ENCODE peak calls at places on chromosomes 5 and 9, in eight cellular contexts. One of them, this sample, is unnamed.

GRCh38 chr9:130845901-130846381 is 10.9 kb downstream of the ABL1 start:
- DNase-seq in heart left ventricle: no peak
- DNase-seq in pancreas: no peak
- DNase-seq in CD4-positive, alpha-beta memory T cell: no peak
- DNase-seq in upper lobe of right lung: no peak
- DNase-seq in small intestine: no peak
- DNase-seq in upper lobe of left lung: no peak
- DNase-seq in mammary epithelial cell: no peak
- DNase-seq in this sample: no peak

GRCh38 chr9:373759-374206 is 159.1 kb downstream of the DOCK8 start:
- DNase-seq in heart left ventricle: no peak
- DNase-seq in pancreas: no peak
- DNase-seq in CD4-positive, alpha-beta memory T cell: no peak
- DNase-seq in upper lobe of right lung: no peak
- DNase-seq in small intestine: no peak
- DNase-seq in upper lobe of left lung: no peak
- DNase-seq in mammary epithelial cell: no peak
- DNase-seq in this sample: no peak

GRCh38 chr9:76699966-76700365 is 64.3 kb upstream of the PCA3 start:
- DNase-seq in heart left ventricle: no peak
- DNase-seq in pancreas: no peak
- DNase-seq in CD4-positive, alpha-beta memory T cell: no peak
- DNase-seq in upper lobe of right lung: no peak
- DNase-seq in small intestine: no peak
- DNase-seq in upper lobe of left lung: no peak
- DNase-seq in mammary epithelial cell: no peak
- DNase-seq in this sample: no peak

GRCh38 chr5:169656125-169656990 is 19.3 kb downstream of the DOCK2 start:
- DNase-seq in heart left ventricle: peak; percentile 55
- DNase-seq in pancreas: no peak
- DNase-seq in CD4-positive, alpha-beta memory T cell: no peak
- DNase-seq in upper lobe of right lung: no peak
- DNase-seq in small intestine: no peak
- DNase-seq in upper lobe of left lung: no peak
- DNase-seq in mammary epithelial cell: no peak
- DNase-seq in this sample: no peak

GRCh38 chr5:179484761-179485160 is 65.6 kb upstream of the RUFY1 start:
- DNase-seq in heart left ventricle: no peak
- DNase-seq in pancreas: no peak
- DNase-seq in CD4-positive, alpha-beta memory T cell: no peak
- DNase-seq in upper lobe of right lung: no peak
- DNase-seq in small intestine: no peak
- DNase-seq in upper lobe of left lung: no peak
- DNase-seq in mammary epithelial cell: no peak
- DNase-seq in this sample: no peak

GRCh38 chr9:31034311-31034710 is 1350.1 kb upstream of the ACO1 start:
- DNase-seq in heart left ventricle: no peak
- DNase-seq in pancreas: peak; percentile 40
- DNase-seq in CD4-positive, alpha-beta memory T cell: no peak
- DNase-seq in upper lobe of right lung: no peak
- DNase-seq in small intestine: no peak
- DNase-seq in upper lobe of left lung: no peak
- DNase-seq in mammary epithelial cell: no peak
- DNase-seq in this sample: no peak

GRCh38 chr9:5949103-5949699 is 58.5 kb downstream of the MLANA start:
- DNase-seq in heart left ventricle: no peak
- DNase-seq in pancreas: no peak
- DNase-seq in CD4-positive, alpha-beta memory T cell: peak; percentile 38
- DNase-seq in upper lobe of right lung: no peak
- DNase-seq in small intestine: peak; percentile 41
- DNase-seq in upper lobe of left lung: no peak
- DNase-seq in mammary epithelial cell: peak; percentile 21
- DNase-seq in this sample: no peak

GRCh38 chr5:25444697-25445096 is 799.9 kb upstream of the CDH10 start:
- DNase-seq in heart left ventricle: no peak
- DNase-seq in pancreas: no peak
- DNase-seq in CD4-positive, alpha-beta memory T cell: no peak
- DNase-seq in upper lobe of right lung: no peak
- DNase-seq in small intestine: no peak
- DNase-seq in upper lobe of left lung: no peak
- DNase-seq in mammary epithelial cell: no peak
- DNase-seq in this sample: no peak

GRCh38 chr5:80667384-80667783 is 12.6 kb upstream of the DHFR start:
- DNase-seq in heart left ventricle: no peak
- DNase-seq in pancreas: no peak
- DNase-seq in CD4-positive, alpha-beta memory T cell: no peak
- DNase-seq in upper lobe of right lung: no peak
- DNase-seq in small intestine: no peak
- DNase-seq in upper lobe of left lung: no peak
- DNase-seq in mammary epithelial cell: no peak
- DNase-seq in this sample: no peak

GRCh38 chr5:80656425-80656824 is 1.6 kb upstream of the DHFR start:
- DNase-seq in heart left ventricle: no peak
- DNase-seq in pancreas: no peak
- DNase-seq in CD4-positive, alpha-beta memory T cell: no peak
- DNase-seq in upper lobe of right lung: no peak
- DNase-seq in small intestine: no peak
- DNase-seq in upper lobe of left lung: no peak
- DNase-seq in mammary epithelial cell: no peak
- DNase-seq in this sample: no peak

GRCh38 chr5:80659111-80659510 is 4.3 kb upstream of the DHFR start:
- DNase-seq in heart left ventricle: no peak
- DNase-seq in pancreas: no peak
- DNase-seq in CD4-positive, alpha-beta memory T cell: no peak
- DNase-seq in upper lobe of right lung: no peak
- DNase-seq in small intestine: no peak
- DNase-seq in upper lobe of left lung: no peak
- DNase-seq in mammary epithelial cell: peak; percentile 25
- DNase-seq in this sample: no peak

GRCh38 chr5:80665057-80665456 is 10.3 kb upstream of the DHFR start:
- DNase-seq in heart left ventricle: no peak
- DNase-seq in pancreas: no peak
- DNase-seq in CD4-positive, alpha-beta memory T cell: no peak
- DNase-seq in upper lobe of right lung: no peak
- DNase-seq in small intestine: no peak
- DNase-seq in upper lobe of left lung: no peak
- DNase-seq in mammary epithelial cell: no peak
- DNase-seq in this sample: no peak

GRCh38 chr5:80662108-80662507 is 7.3 kb upstream of the DHFR start:
- DNase-seq in heart left ventricle: no peak
- DNase-seq in pancreas: no peak
- DNase-seq in CD4-positive, alpha-beta memory T cell: no peak
- DNase-seq in upper lobe of right lung: no peak
- DNase-seq in small intestine: no peak
- DNase-seq in upper lobe of left lung: no peak
- DNase-seq in mammary epithelial cell: peak; percentile 35
- DNase-seq in this sample: no peak
- H3K36me3 ChIP-seq in heart left ventricle: peaks cover 94% of the 10 kb centered on the region
- H3K36me3 ChIP-seq in pancreas: peaks cover 8% of the 10 kb centered on the region
- H3K36me3 ChIP-seq in CD4-positive, alpha-beta memory T cell: peaks cover 24% of the 10 kb centered on the region
- H3K36me3 ChIP-seq in upper lobe of right lung: peaks cover 68% of the 10 kb centered on the region
- H3K36me3 ChIP-seq in small intestine: peaks cover 9% of the 10 kb centered on the region
- H3K36me3 ChIP-seq in upper lobe of left lung: peaks cover 75% of the 10 kb centered on the region
- H3K36me3 ChIP-seq in mammary epithelial cell: peaks cover 25% of the 10 kb centered on the region
- H3K36me3 ChIP-seq in this sample: peaks cover 31% of the 10 kb centered on the region

GRCh38 chr9:133934512-133935221 is 57.5 kb downstream of the VAV2 start:
- DNase-seq in heart left ventricle: peak; percentile 74
- DNase-seq in pancreas: no peak
- DNase-seq in CD4-positive, alpha-beta memory T cell: no peak
- DNase-seq in upper lobe of right lung: no peak
- DNase-seq in small intestine: no peak
- DNase-seq in upper lobe of left lung: no peak
- DNase-seq in mammary epithelial cell: no peak
- DNase-seq in this sample: peak; percentile 35
- H3K27ac ChIP-seq in heart left ventricle: peak overlapping the region; percentile 65
- H3K27ac ChIP-seq in pancreas: no peak overlapping the region
- H3K27ac ChIP-seq in CD4-positive, alpha-beta memory T cell: no peak overlapping the region
- H3K27ac ChIP-seq in upper lobe of right lung: peak overlapping the region; percentile 36
- H3K27ac ChIP-seq in small intestine: peak overlapping the region; percentile 88
- H3K27ac ChIP-seq in upper lobe of left lung: peak overlapping the region; percentile 30
- H3K27ac ChIP-seq in mammary epithelial cell: no peak overlapping the region
- H3K27ac ChIP-seq in this sample: peak overlapping the region; percentile 57

GRCh38 chr5:157225463-157226422 is 40.2 kb upstream of the CYFIP2 start:
- DNase-seq in heart left ventricle: no peak
- DNase-seq in pancreas: no peak
- DNase-seq in CD4-positive, alpha-beta memory T cell: no peak
- DNase-seq in upper lobe of right lung: no peak
- DNase-seq in small intestine: no peak
- DNase-seq in upper lobe of left lung: no peak
- DNase-seq in mammary epithelial cell: no peak
- DNase-seq in this sample: no peak

GRCh38 chr5:157219491-157220271 is 39.0 kb downstream of the ITK start:
- DNase-seq in heart left ventricle: no peak
- DNase-seq in pancreas: no peak
- DNase-seq in CD4-positive, alpha-beta memory T cell: no peak
- DNase-seq in upper lobe of right lung: no peak
- DNase-seq in small intestine: no peak
- DNase-seq in upper lobe of left lung: no peak
- DNase-seq in mammary epithelial cell: no peak
- DNase-seq in this sample: no peak

GRCh38 chr5:157217289-157218024 is 36.8 kb downstream of the ITK start:
- DNase-seq in heart left ventricle: no peak
- DNase-seq in pancreas: no peak
- DNase-seq in CD4-positive, alpha-beta memory T cell: no peak
- DNase-seq in upper lobe of right lung: no peak
- DNase-seq in small intestine: no peak
- DNase-seq in upper lobe of left lung: no peak
- DNase-seq in mammary epithelial cell: no peak
- DNase-seq in this sample: no peak

GRCh38 chr5:157222506-157223230 is 42.0 kb downstream of the ITK start:
- DNase-seq in heart left ventricle: no peak
- DNase-seq in pancreas: no peak
- DNase-seq in CD4-positive, alpha-beta memory T cell: peak; percentile 62
- DNase-seq in upper lobe of right lung: no peak
- DNase-seq in small intestine: no peak
- DNase-seq in upper lobe of left lung: no peak
- DNase-seq in mammary epithelial cell: peak; percentile 15
- DNase-seq in this sample: no peak
- H3K36me3 ChIP-seq in heart left ventricle: no peaks in the 10 kb centered on the region
- H3K36me3 ChIP-seq in pancreas: no peaks in the 10 kb centered on the region
- H3K36me3 ChIP-seq in CD4-positive, alpha-beta memory T cell: peaks cover 61% of the 10 kb centered on the region
- H3K36me3 ChIP-seq in upper lobe of right lung: no peaks in the 10 kb centered on the region
- H3K36me3 ChIP-seq in small intestine: no peaks in the 10 kb centered on the region
- H3K36me3 ChIP-seq in upper lobe of left lung: no peaks in the 10 kb centered on the region
- H3K36me3 ChIP-seq in mammary epithelial cell: no peaks in the 10 kb centered on the region
- H3K36me3 ChIP-seq in this sample: no peaks in the 10 kb centered on the region

GRCh38 chr5:189486-189885 is 1.8 kb upstream of the LRRC14B start:
- DNase-seq in heart left ventricle: no peak
- DNase-seq in pancreas: no peak
- DNase-seq in CD4-positive, alpha-beta memory T cell: no peak
- DNase-seq in upper lobe of right lung: no peak
- DNase-seq in small intestine: no peak
- DNase-seq in upper lobe of left lung: no peak
- DNase-seq in mammary epithelial cell: no peak
- DNase-seq in this sample: no peak
- H3K27ac ChIP-seq in heart left ventricle: peak overlapping the region; percentile 96
- H3K27ac ChIP-seq in pancreas: no peak overlapping the region
- H3K27ac ChIP-seq in CD4-positive, alpha-beta memory T cell: no peak overlapping the region
- H3K27ac ChIP-seq in upper lobe of right lung: no peak overlapping the region
- H3K27ac ChIP-seq in small intestine: no peak overlapping the region
- H3K27ac ChIP-seq in upper lobe of left lung: no peak overlapping the region
- H3K27ac ChIP-seq in mammary epithelial cell: no peak overlapping the region
- H3K27ac ChIP-seq in this sample: no peak overlapping the region

GRCh38 chr9:6986416-6986815 is 228.6 kb downstream of the KDM4C start:
- DNase-seq in heart left ventricle: no peak
- DNase-seq in pancreas: no peak
- DNase-seq in CD4-positive, alpha-beta memory T cell: no peak
- DNase-seq in upper lobe of right lung: no peak
- DNase-seq in small intestine: no peak
- DNase-seq in upper lobe of left lung: no peak
- DNase-seq in mammary epithelial cell: no peak
- DNase-seq in this sample: no peak

GRCh38 chr9:6987381-6987780 is 229.6 kb downstream of the KDM4C start:
- DNase-seq in heart left ventricle: no peak
- DNase-seq in pancreas: no peak
- DNase-seq in CD4-positive, alpha-beta memory T cell: no peak
- DNase-seq in upper lobe of right lung: no peak
- DNase-seq in small intestine: no peak
- DNase-seq in upper lobe of left lung: no peak
- DNase-seq in mammary epithelial cell: no peak
- DNase-seq in this sample: no peak

GRCh38 chr9:6984941-6985578 is 227.3 kb downstream of the KDM4C start:
- DNase-seq in heart left ventricle: no peak
- DNase-seq in pancreas: no peak
- DNase-seq in CD4-positive, alpha-beta memory T cell: no peak
- DNase-seq in upper lobe of right lung: no peak
- DNase-seq in small intestine: no peak
- DNase-seq in upper lobe of left lung: no peak
- DNase-seq in mammary epithelial cell: no peak
- DNase-seq in this sample: no peak
- H3K36me3 ChIP-seq in heart left ventricle: peaks cover 75% of the 10 kb centered on the region
- H3K36me3 ChIP-seq in pancreas: peaks cover 24% of the 10 kb centered on the region
- H3K36me3 ChIP-seq in CD4-positive, alpha-beta memory T cell: peaks cover 43% of the 10 kb centered on the region
- H3K36me3 ChIP-seq in upper lobe of right lung: peaks cover 68% of the 10 kb centered on the region
- H3K36me3 ChIP-seq in small intestine: peaks cover 18% of the 10 kb centered on the region
- H3K36me3 ChIP-seq in upper lobe of left lung: peaks cover 46% of the 10 kb centered on the region
- H3K36me3 ChIP-seq in mammary epithelial cell: peaks cover 4% of the 10 kb centered on the region
- H3K36me3 ChIP-seq in this sample: peaks cover 81% of the 10 kb centered on the region

GRCh38 chr9:121738969-121739368 is 87.5 kb downstream of the DAB2IP start:
- DNase-seq in heart left ventricle: no peak
- DNase-seq in pancreas: peak; percentile 45
- DNase-seq in CD4-positive, alpha-beta memory T cell: no peak
- DNase-seq in upper lobe of right lung: no peak
- DNase-seq in small intestine: peak; percentile 45
- DNase-seq in upper lobe of left lung: peak; percentile 66
- DNase-seq in mammary epithelial cell: no peak
- DNase-seq in this sample: no peak

GRCh38 chr9:121739971-121740370 is 88.5 kb downstream of the DAB2IP start:
- DNase-seq in heart left ventricle: no peak
- DNase-seq in pancreas: no peak
- DNase-seq in CD4-positive, alpha-beta memory T cell: no peak
- DNase-seq in upper lobe of right lung: no peak
- DNase-seq in small intestine: no peak
- DNase-seq in upper lobe of left lung: no peak
- DNase-seq in mammary epithelial cell: no peak
- DNase-seq in this sample: no peak

GRCh38 chr9:121737481-121737931 is 86.1 kb downstream of the DAB2IP start:
- DNase-seq in heart left ventricle: no peak
- DNase-seq in pancreas: no peak
- DNase-seq in CD4-positive, alpha-beta memory T cell: no peak
- DNase-seq in upper lobe of right lung: no peak
- DNase-seq in small intestine: peak; percentile 24
- DNase-seq in upper lobe of left lung: no peak
- DNase-seq in mammary epithelial cell: no peak
- DNase-seq in this sample: no peak

GRCh38 chr9:121736964-121737462 is 85.6 kb downstream of the DAB2IP start:
- DNase-seq in heart left ventricle: peak; percentile 60
- DNase-seq in pancreas: peak; percentile 71
- DNase-seq in CD4-positive, alpha-beta memory T cell: no peak
- DNase-seq in upper lobe of right lung: peak; percentile 88
- DNase-seq in small intestine: peak; percentile 95
- DNase-seq in upper lobe of left lung: peak; percentile 89
- DNase-seq in mammary epithelial cell: no peak
- DNase-seq in this sample: peak; percentile 66

DNA sequence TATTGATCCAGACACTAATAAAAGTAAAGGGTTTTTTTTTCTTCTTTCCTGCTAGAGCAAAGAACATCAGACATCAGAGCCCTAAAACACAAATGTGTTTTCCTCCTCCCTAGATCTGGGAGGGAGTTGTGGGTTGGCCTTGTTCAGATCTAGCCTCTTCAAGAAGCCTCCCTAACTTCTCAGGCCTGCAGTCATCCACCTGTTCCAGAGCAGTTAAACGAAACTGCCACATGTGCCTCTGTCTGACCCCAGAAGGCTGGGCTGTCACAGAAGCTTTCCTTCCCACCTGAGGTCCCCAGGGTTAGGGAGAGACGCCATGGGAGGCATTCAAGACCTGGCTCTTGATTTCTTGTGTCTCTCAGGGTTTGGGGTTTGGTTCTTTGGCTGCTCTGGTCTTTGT is 87.0 kb downstream of the DAB2IP start:
- DNase-seq in heart left ventricle: no peak
- DNase-seq in pancreas: no peak
- DNase-seq in CD4-positive, alpha-beta memory T cell: no peak
- DNase-seq in upper lobe of right lung: no peak
- DNase-seq in small intestine: peak; percentile 24
- DNase-seq in upper lobe of left lung: no peak
- DNase-seq in mammary epithelial cell: no peak
- DNase-seq in this sample: no peak
- H3K27ac ChIP-seq in heart left ventricle: peak overlapping the region; percentile 90
- H3K27ac ChIP-seq in pancreas: no peak overlapping the region
- H3K27ac ChIP-seq in CD4-positive, alpha-beta memory T cell: no peak overlapping the region
- H3K27ac ChIP-seq in upper lobe of right lung: peak overlapping the region; percentile 93
- H3K27ac ChIP-seq in small intestine: peak overlapping the region; percentile 37
- H3K27ac ChIP-seq in upper lobe of left lung: peak overlapping the region; percentile 90
- H3K27ac ChIP-seq in mammary epithelial cell: no peak overlapping the region
- H3K27ac ChIP-seq in this sample: no peak overlapping the region